ENCODE peak calls at places on chromosomes 4 and X, in five cellular contexts. A is tibial artery, Q is AG09309, E is HFF-Myc, V is IMR-90. H is an unnamed sample.

GRCh38 chr4:69054578-69055200 is 41.6 kb upstream of the UGT2B7 start:
- DNase-seq in Q (no peak), V (peak; percentile 87), A (no peak), E (peak; percentile 30), H (peak; percentile 14)

GRCh38 chr4:94457692-94458106 is 6.0 kb downstream of the PDLIM5 start:
- DNase-seq in Q (no peak), E (no peak), A (no peak), V (no peak), H (no peak)

GRCh38 chrX:136954930-136955329 is 74.4 kb upstream of the RBMX start:
- DNase-seq in E (peak; percentile 9), A (no peak), V (peak; percentile 46), Q (peak; percentile 7), H (peak; percentile 7)

GRCh38 chr4:70868778-70869177 is 29.1 kb upstream of the GRSF1 start:
- DNase-seq in Q (no peak), A (no peak), E (no peak), V (no peak), H (no peak)

GRCh38 chr4:115418997-115419396 is 305.6 kb upstream of the NDST4 start:
- DNase-seq in V (no peak), Q (no peak), E (no peak), A (no peak), H (no peak)

GRCh38 chrX:38293741-38294140 is 33.6 kb downstream of the RPGR start:
- DNase-seq in A (no peak), Q (no peak), V (no peak), E (no peak), H (no peak)

GRCh38 chr4:110620352-110621327 is 2.2 kb downstream of the PITX2 start:
- DNase-seq in V (no peak), A (no peak), Q (no peak), E (no peak), H (no peak)

GRCh38 chrX:101595739-101596419 is 21.9 kb downstream of the ARMCX6 start:
- DNase-seq in V (peak; percentile 75), E (peak; percentile 33), Q (peak; percentile 52), A (no peak), H (no peak)

GRCh38 chrX:53261573-53261972 is 19.8 kb downstream of the IQSEC2 start:
- DNase-seq in V (no peak), A (no peak), E (no peak), Q (no peak), H (no peak)

GRCh38 chr4:140617494-140618060 is 48.8 kb upstream of the UCP1 start:
- DNase-seq in A (no peak), V (no peak), E (no peak), Q (no peak), H (no peak)

GRCh38 chr4:8727131-8727530 is 134.6 kb downstream of the CPZ start:
- DNase-seq in A (no peak), V (no peak), Q (no peak), E (no peak), H (no peak)

GRCh38 chr4:151604238-151604637 is 156.6 kb downstream of the GATB start:
- DNase-seq in E (peak; percentile 7), A (no peak), V (peak; percentile 32), Q (no peak), H (peak; percentile 3)

GRCh38 chr4:108313546-108314339 is 145.0 kb upstream of the LEF1 start:
- DNase-seq in E (no peak), V (no peak), A (no peak), Q (no peak), H (no peak)

GRCh38 chrX:76555816-76556215 is 128.3 kb downstream of the MAGEE1 start:
- DNase-seq in A (no peak), E (no peak), Q (no peak), V (peak; percentile 22), H (no peak)

GRCh38 chr4:111813565-111814140 is 331.6 kb upstream of the FAM241A start:
- DNase-seq in Q (no peak), A (no peak), E (no peak), V (no peak), H (no peak)

GRCh38 chrX:130874751-130875150 is 28.3 kb downstream of the ENOX2 start:
- DNase-seq in A (no peak), V (peak; percentile 52), E (no peak), Q (no peak), H (peak; percentile 19)

GRCh38 chr4:15434086-15434485 is 6.3 kb downstream of the C1QTNF7 start:
- DNase-seq in V (no peak), E (no peak), A (no peak), Q (no peak), H (peak; percentile 30)

GRCh38 chr4:169159614-169160013 is 111.1 kb downstream of the SH3RF1 start:
- DNase-seq in A (no peak), V (peak; percentile 76), Q (no peak), E (no peak), H (no peak)

GRCh38 chrX:39759526-39760224 is 338.1 kb downstream of the BCOR start:
- DNase-seq in E (no peak), V (peak; percentile 78), A (peak; percentile 78), Q (no peak), H (no peak)

GRCh38 chr4:93103042-93103441 is 725.5 kb upstream of the ATOH1 start:
- DNase-seq in E (no peak), A (no peak), Q (no peak), V (no peak), H (no peak)

GRCh38 chrX:119605739-119606507 is at the start of gene NKRF:
- DNase-seq in A (peak; percentile 96), E (no peak), V (peak; percentile 90), Q (no peak), H (no peak)

GRCh38 chr4:120839974-120840751 is 82.4 kb downstream of the PRDM5 start:
- DNase-seq in A (no peak), E (no peak), V (no peak), Q (no peak), H (no peak)

GRCh38 chr4:76523593-76523992 is 88.6 kb downstream of the SHROOM3 start:
- DNase-seq in A (no peak), E (no peak), Q (no peak), V (no peak), H (no peak)

GRCh38 chr4:156505341-156505955 is 466.2 kb downstream of the PDGFC start:
- DNase-seq in A (no peak), Q (no peak), E (no peak), V (no peak), H (no peak)

GRCh38 chr4:16289872-16290554 is 63.7 kb upstream of the TAPT1 start:
- DNase-seq in A (no peak), Q (no peak), V (peak; percentile 46), E (peak; percentile 22), H (no peak)

GRCh38 chr4:168615294-168615693 is 118.4 kb downstream of the PALLD start:
- DNase-seq in Q (peak; percentile 83), E (no peak), A (no peak), V (peak; percentile 57), H (no peak)

GRCh38 chr4:89762311-89762710 is 74.7 kb downstream of the SNCA start:
- DNase-seq in E (no peak), V (no peak), Q (no peak), A (no peak), H (no peak)

GRCh38 chrX:9832811-9833210 is 46.6 kb downstream of the SHROOM2 start:
- DNase-seq in A (no peak), E (no peak), V (no peak), Q (no peak), H (no peak)

GRCh38 chr4:140856692-140857091 is 100.5 kb upstream of the TBC1D9 start:
- DNase-seq in E (peak; percentile 9), A (no peak), Q (peak; percentile 14), V (peak; percentile 22), H (peak; percentile 23)

GRCh38 chrX:46179748-46180147 is 365.5 kb downstream of the ZNF674 start:
- DNase-seq in Q (no peak), A (no peak), V (no peak), E (no peak), H (no peak)

GRCh38 chr4:81049861-81050423 is 19.4 kb downstream of the BMP3 start:
- DNase-seq in V (no peak), Q (no peak), E (no peak), A (no peak), H (no peak)

GRCh38 chrX:68748030-68748429 is 80.8 kb upstream of the EFNB1 start:
- DNase-seq in E (no peak), A (no peak), Q (no peak), V (no peak), H (no peak)

GRCh38 chr4:114343015-114343414 is 255.6 kb upstream of the UGT8 start:
- DNase-seq in A (no peak), V (no peak), Q (no peak), E (no peak), H (no peak)

GRCh38 chrX:23908219-23909003 is 605 bp downstream of the CXorf58 start:
- DNase-seq in Q (no peak), A (no peak), V (no peak), E (no peak), H (no peak)
- TF ChIP-seq CTCF in Q (peak; percentile 35), A (no peak), V (peak; percentile 9), E (peak; percentile 19), H (peak; percentile 29)

GRCh38 chr4:612749-613125 is 12.6 kb upstream of the PDE6B start:
- DNase-seq in A (peak; percentile 35), Q (no peak), V (no peak), E (no peak), H (no peak)
- TF ChIP-seq CTCF in A (no peak), Q (no peak), V (no peak), E (no peak), H (no peak)

GRCh38 chrX:111164728-111165127 is 68.7 kb downstream of the PAK3 start:
- DNase-seq in E (no peak), Q (no peak), V (peak; percentile 2), A (no peak), H (no peak)
- TF ChIP-seq CTCF in E (no peak), Q (peak; percentile 44), V (peak; percentile 35), A (peak; percentile 34), H (peak; percentile 31)

DNA sequence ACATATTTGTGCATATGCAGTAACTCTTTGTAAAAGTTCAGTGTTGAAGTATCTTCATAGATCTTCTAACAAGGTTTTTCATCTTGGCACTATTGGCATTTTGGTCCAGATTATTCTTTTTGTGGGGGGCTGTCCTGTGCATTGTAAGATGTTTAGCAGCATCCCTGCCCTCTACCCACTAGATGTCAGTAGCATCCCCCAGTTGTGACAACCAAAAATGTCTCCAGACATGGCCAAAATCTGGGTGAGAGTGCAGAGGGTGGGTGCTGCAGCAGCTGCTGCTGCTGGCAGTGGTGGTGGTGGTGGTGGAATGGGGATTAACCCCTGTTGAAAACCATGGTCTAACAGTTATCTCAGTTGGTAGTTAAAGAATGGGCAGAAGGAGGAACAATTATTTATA is 370.0 kb downstream of the GPAT3 start:
- DNase-seq in E (no peak), Q (no peak), V (no peak), A (no peak), H (no peak)
- TF ChIP-seq CTCF in E (peak; percentile 24), Q (peak; percentile 24), V (peak; percentile 7), A (no peak), H (no peak)

DNA sequence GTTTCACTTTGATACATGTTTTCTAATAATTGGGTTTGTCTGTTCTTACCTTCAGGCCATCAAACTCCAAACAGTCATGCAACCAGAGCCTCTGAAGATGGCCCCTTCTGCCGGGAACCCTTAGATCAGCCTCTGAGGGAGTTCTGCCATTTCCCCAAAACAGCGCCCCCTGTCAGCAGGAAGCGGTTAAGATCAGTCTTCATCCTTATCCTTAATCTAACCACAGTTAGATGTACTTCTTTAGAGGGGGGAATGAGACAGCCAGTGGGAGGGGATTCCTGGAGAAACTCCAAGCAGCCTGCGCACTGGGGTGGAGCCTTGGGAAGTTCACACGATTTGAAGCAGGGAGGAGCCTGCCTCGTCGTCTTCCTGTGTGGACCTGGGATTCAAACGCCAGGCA is 185.4 kb downstream of the INPP4B start:
- DNase-seq in Q (no peak), V (no peak), E (no peak), A (no peak), H (no peak)
- TF ChIP-seq CTCF in Q (no peak), V (no peak), E (peak; percentile 13), A (no peak), H (no peak)

H was measured in AG09319.